ENCODE peak calls at places on chromosomes 4 and X, in four cellular contexts. T is HepG2, V is WTC11, F is K562. L is an unnamed sample.

GRCh38 chr4:113618205-113618604 is 143.3 kb downstream of the CAMK2D start:
- DNase-seq in T (no peak), V (no peak), F (no peak), L (no peak)

GRCh38 chr4:112855058-112855457 is 194.4 kb upstream of the ANK2 start:
- DNase-seq in T (no peak), V (no peak), F (no peak), L (no peak)

GRCh38 chr4:45855857-45856256 is 268.0 kb downstream of the GABRG1 start:
- DNase-seq in T (no peak), V (no peak), F (no peak), L (no peak)

GRCh38 chrX:17769701-17770269 is 32.5 kb downstream of the SCML1 start:
- DNase-seq in T (no peak), V (no peak), F (no peak), L (no peak)

GRCh38 chr4:1009647-1010521 is 1.5 kb upstream of the FGFRL1 start:
- DNase-seq in T (no peak), V (peak), F (peak), L (no peak)

GRCh38 chrX:5936438-5936837 is 292.2 kb downstream of the NLGN4X start:
- DNase-seq in T (no peak), V (no peak), F (no peak), L (no peak)

GRCh38 chr4:152385551-152385950 is 150.3 kb downstream of the FBXW7 start:
- DNase-seq in T (no peak), V (no peak), F (no peak), L (no peak)

GRCh38 chrX:24471808-24472207 is 6.7 kb downstream of the PDK3 start:
- DNase-seq in T (no peak), V (no peak), F (no peak), L (no peak)

GRCh38 chrX:86604620-86605019 is 456.4 kb downstream of the DACH2 start:
- DNase-seq in T (no peak), V (no peak), F (no peak), L (no peak)

GRCh38 chr4:8913121-8913857 is 41.6 kb upstream of the HMX1 start:
- DNase-seq in T (no peak), V (no peak), F (peak), L (no peak)

GRCh38 chr4:185573651-185574199 is 38.4 kb upstream of the PDLIM3 start:
- DNase-seq in T (peak), V (peak), F (peak), L (peak)

GRCh38 chr4:138952405-138952804 is 63.2 kb upstream of the NOCT start:
- DNase-seq in T (no peak), V (no peak), F (no peak), L (no peak)

GRCh38 chr4:54322817-54323417 is 93.8 kb downstream of the PDGFRA start:
- DNase-seq in T (peak), V (peak), F (peak), L (peak)

GRCh38 chrX:21725498-21725897 is 32.4 kb downstream of the SMPX start:
- DNase-seq in T (peak), V (no peak), F (peak), L (peak)

DNA sequence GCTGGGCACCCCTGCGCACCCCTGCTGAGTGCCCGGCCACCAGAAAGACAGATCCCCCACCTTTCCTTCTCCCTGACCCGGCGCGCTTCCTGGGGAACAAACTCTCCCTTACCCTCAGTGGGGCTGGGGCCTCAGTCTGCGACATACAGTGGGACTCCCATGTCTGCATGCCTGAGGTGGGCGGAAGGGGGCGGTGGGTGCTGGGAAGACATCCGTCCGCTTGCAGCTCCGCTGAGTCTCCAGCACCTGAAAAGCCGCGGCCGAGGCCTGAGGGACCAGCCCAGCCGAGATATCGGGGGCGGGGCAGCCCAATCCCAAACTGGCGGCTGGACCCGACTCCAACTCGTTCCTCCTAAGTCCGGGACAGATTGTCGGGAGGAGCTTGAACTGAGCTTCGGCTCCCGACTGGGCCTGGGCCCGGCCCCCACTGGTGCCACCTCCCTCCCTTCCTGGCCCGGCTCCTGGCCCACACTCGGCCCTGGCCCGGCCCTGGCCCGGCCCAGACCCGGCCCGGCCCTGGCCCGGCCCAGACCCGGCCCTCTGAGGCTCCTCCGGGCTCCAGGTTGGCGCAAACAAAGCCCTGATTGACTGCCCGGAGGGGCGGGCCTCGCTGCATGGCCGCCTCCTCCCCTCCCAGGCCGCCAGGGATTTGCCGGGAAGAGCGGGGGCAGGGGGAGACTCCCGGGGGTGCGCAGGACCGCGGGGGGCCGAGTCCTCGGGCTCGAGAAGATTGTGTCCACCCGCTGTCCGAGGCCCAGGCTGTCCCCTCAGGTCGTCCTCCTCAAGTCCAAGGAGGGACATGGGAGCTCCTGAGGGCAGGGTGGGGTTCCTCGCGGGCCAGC is 878 bp upstream of the SLC16A2 start:
- DNase-seq in T (no peak), V (peak), F (no peak), L (peak)
- TF ChIP-seq ESRRA in T (no peak), V (no peak), F (no peak), L (no peak)

GRCh38 chr4:95216636-95217035 is 332.1 kb downstream of the UNC5C start:
- DNase-seq in T (no peak), V (no peak), F (no peak), L (no peak)

GRCh38 chr4:95220205-95221175 is 328.3 kb downstream of the UNC5C start:
- DNase-seq in T (peak), V (no peak), F (no peak), L (no peak)

GRCh38 chr4:95215991-95216605 is 332.7 kb downstream of the UNC5C start:
- DNase-seq in T (no peak), V (no peak), F (no peak), L (no peak)

GRCh38 chr4:95217197-95217596 is 331.6 kb downstream of the UNC5C start:
- DNase-seq in T (no peak), V (no peak), F (no peak), L (no peak)

GRCh38 chr4:95219109-95219508 is 329.7 kb downstream of the UNC5C start:
- DNase-seq in T (no peak), V (no peak), F (no peak), L (no peak)
- TF ChIP-seq USF2 in T (no peak), V (no peak), F (no peak), L (no peak)

GRCh38 chr4:2858451-2859217 is 15.0 kb downstream of the ADD1 start:
- DNase-seq in T (peak), V (no peak), F (peak), L (no peak)
- TF ChIP-seq HMGXB4 in T (no peak), V (no peak), F (no peak), L (no peak)

DNA sequence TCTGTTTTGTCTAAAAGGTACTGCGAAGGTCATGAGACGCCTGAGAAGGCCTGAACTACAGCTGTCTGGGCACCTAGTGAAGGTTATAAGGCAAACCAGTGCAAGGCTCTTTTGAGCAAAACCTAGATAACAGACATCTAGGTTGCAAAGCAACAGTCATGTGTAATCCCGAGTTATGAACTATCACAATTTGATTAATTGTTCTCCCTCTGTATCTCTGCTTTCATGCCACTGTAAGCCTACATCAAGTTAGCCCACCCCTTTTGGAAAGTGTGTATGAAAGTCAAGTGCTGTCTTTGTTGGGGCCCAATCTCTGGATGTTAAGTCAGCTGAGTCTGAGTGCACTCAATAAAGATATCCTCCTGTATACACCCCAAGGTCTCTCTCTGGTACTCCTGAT is 31.9 kb upstream of the UGT2B7 start:
- DNase-seq in T (no peak), V (no peak), F (no peak), L (no peak)
- TF ChIP-seq ESRRA in T (no peak), V (no peak), F (no peak), L (no peak)

GRCh38 chr4:166700592-166700991 is 533.7 kb downstream of the SPOCK3 start:
- DNase-seq in T (no peak), V (no peak), F (no peak), L (no peak)
- TF ChIP-seq USF2 in T (no peak), V (no peak), F (no peak), L (no peak)

DNA sequence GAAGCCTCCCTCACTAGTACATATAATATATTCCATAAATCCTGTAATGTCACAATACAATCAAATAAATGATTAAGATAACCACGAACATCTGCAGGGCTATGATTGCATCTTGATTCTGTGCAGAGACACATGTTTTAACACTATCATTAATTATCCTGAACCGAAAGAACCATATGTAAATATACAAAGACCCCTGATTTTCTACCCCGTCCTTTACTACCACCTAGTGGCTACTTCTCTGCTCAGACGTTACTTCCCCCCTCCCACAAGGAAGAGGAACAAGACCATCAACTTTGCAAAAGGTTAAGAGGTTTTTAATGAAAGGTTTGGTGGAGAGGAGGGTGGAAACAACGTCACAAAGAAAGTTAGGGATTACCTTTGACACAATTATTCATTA is 134.0 kb downstream of the COL4A6 start:
- DNase-seq in T (no peak), V (no peak), F (peak), L (no peak)
- TF ChIP-seq HMGXB4 in T (no peak), V (no peak), F (no peak), L (no peak)

DNA sequence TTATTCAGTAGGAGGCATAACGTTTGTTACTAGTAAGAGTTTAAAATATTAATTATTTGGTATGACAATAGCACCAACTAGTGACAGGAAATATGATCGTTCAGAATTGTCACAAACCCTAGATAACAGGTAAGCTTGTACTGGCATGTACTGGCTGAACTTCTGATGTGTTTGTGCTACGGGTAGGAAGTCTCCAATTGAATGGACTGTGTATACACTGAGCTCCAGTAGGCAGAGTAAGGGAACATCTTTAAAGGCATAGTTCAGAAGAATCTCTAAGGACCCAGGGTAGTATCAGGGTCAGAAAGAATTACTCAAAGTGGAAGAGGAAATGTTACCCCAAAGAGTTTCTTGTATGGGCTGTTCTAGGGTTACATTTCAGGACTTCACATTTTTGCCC is 230.4 kb downstream of the EDA2R start:
- DNase-seq in T (no peak), V (no peak), F (peak), L (peak)
- TF ChIP-seq ESRRA in T (no peak), V (no peak), F (no peak), L (no peak)